ENCODE peak calls at places on chromosome 19, in four cellular contexts. G is brain microvascular endothelial cell, Y is AG10803, L is hypothalamus. O is an unnamed sample.

GRCh38 chr19:45638930-45639729 is at the start of gene EML2:
- DNase-seq in L (no peak), G (no peak), Y (peak; percentile 16), O (peak; percentile 73)

GRCh38 chr19:55152017-55152416 is 3.0 kb upstream of the TNNT1 start:
- DNase-seq in Y (no peak), G (no peak), L (no peak), O (no peak)

GRCh38 chr19:22622901-22623840 is 11.0 kb upstream of the ZNF492 start:
- DNase-seq in Y (no peak), L (no peak), G (no peak), O (no peak)

GRCh38 chr19:17184381-17184841 is 30.7 kb upstream of the USE1 start:
- DNase-seq in G (no peak), L (no peak), Y (no peak), O (no peak)

GRCh38 chr19:40523322-40524047 is 53.2 kb upstream of the SHKBP1 start:
- DNase-seq in G (peak; percentile 25), L (no peak), Y (peak; percentile 49), O (peak; percentile 9)

GRCh38 chr19:15540435-15540834 is 32.1 kb downstream of the CYP4F22 start:
- DNase-seq in G (no peak), L (no peak), Y (no peak), O (no peak)

GRCh38 chr19:45446295-45446694 is 21.5 kb upstream of the FOSB start:
- DNase-seq in G (no peak), L (no peak), Y (peak; percentile 48), O (peak; percentile 54)

GRCh38 chr19:54255105-54255775 is 1.8 kb downstream of the LILRB5 start:
- DNase-seq in Y (no peak), G (no peak), L (no peak), O (no peak)

GRCh38 chr19:5623397-5624153 is 692 bp downstream of the SAFB start:
- DNase-seq in G (no peak), L (peak; percentile 16), Y (no peak), O (no peak)

GRCh38 chr19:14002571-14003278 is 3.4 kb downstream of the RFX1 start:
- DNase-seq in L (no peak), Y (no peak), G (no peak), O (no peak)

GRCh38 chr19:42028304-42029216 is 34.5 kb upstream of the ATP1A3 start:
- DNase-seq in G (no peak), Y (no peak), L (no peak), O (peak; percentile 5)

O was measured in CD4-positive, CD25-positive, alpha-beta regulatory T cell.